ENCODE peak calls at places on chromosome 22, in eight cellular contexts. F, A, C, S, X, N, E and P are unnamed samples.

GRCh38 chr22:37661160-37661924 is 2.8 kb downstream of the PDXP start:
- DNase-seq in F (no peak), A (no peak), C (no peak), S (no peak), X (no peak), N (no peak), E (no peak), P (no peak)

GRCh38 chr22:48475661-48476345 is 1351.9 kb downstream of the BRD1 start:
- DNase-seq in F (no peak), A (no peak), C (no peak), S (no peak), X (no peak), N (no peak), E (no peak), P (peak)

GRCh38 chr22:47995718-47996117 is 1233.3 kb downstream of the TBC1D22A start:
- DNase-seq in F (no peak), A (no peak), C (no peak), S (no peak), X (peak), N (no peak), E (no peak), P (no peak)

GRCh38 chr22:46748948-46749681 is 11.1 kb upstream of the CERK start:
- DNase-seq in F (no peak), A (peak), C (no peak), S (no peak), X (no peak), N (no peak), E (peak), P (no peak)

GRCh38 chr22:43723816-43724215 is 88.3 kb downstream of the EFCAB6 start:
- DNase-seq in F (no peak), A (no peak), C (no peak), S (no peak), X (no peak), N (no peak), E (no peak), P (no peak)

GRCh38 chr22:38802671-38803121 is 8.8 kb upstream of the DNAL4 start:
- DNase-seq in F (peak), A (peak), C (peak), S (peak), X (no peak), N (peak), E (no peak), P (peak)

GRCh38 chr22:38554281-38554680 is 15.7 kb downstream of the DMC1 start:
- DNase-seq in F (no peak), A (no peak), C (no peak), S (no peak), X (no peak), N (no peak), E (no peak), P (no peak)

GRCh38 chr22:22886546-22886945 is 1.1 kb upstream of the IGLL5 start:
- DNase-seq in F (no peak), A (no peak), C (no peak), S (no peak), X (no peak), N (no peak), E (no peak), P (no peak)

GRCh38 chr22:17866127-17866526 is 91.9 kb upstream of the BID start:
- DNase-seq in F (no peak), A (no peak), C (no peak), S (no peak), X (no peak), N (no peak), E (no peak), P (no peak)

GRCh38 chr22:48863965-48864538 is 963.6 kb downstream of the BRD1 start:
- DNase-seq in F (no peak), A (peak), C (no peak), S (no peak), X (no peak), N (no peak), E (no peak), P (no peak)

GRCh38 chr22:37801946-37802309 is 5.8 kb upstream of the GCAT start:
- DNase-seq in F (no peak), A (no peak), C (no peak), S (no peak), X (no peak), N (no peak), E (no peak), P (no peak)

GRCh38 chr22:21455334-21456089 is 11.7 kb upstream of the TMEM191C start:
- DNase-seq in F (no peak), A (peak), C (no peak), S (peak), X (peak), N (no peak), E (no peak), P (no peak)

GRCh38 chr22:46085831-46086576 is 64.3 kb upstream of the PPARA start:
- DNase-seq in F (peak), A (peak), C (peak), S (peak), X (peak), N (peak), E (no peak), P (peak)

GRCh38 chr22:36733271-36733670 is 29.7 kb upstream of the CACNG2 start:
- DNase-seq in F (peak), A (peak), C (no peak), S (no peak), X (no peak), N (no peak), E (no peak), P (peak)

GRCh38 chr22:37632174-37633081 is 7.0 kb upstream of the SH3BP1 start:
- DNase-seq in F (no peak), A (no peak), C (no peak), S (no peak), X (no peak), N (no peak), E (no peak), P (no peak)

GRCh38 chr22:47801541-47802245 is 1039.2 kb downstream of the TBC1D22A start:
- DNase-seq in F (no peak), A (no peak), C (no peak), S (no peak), X (no peak), N (no peak), E (no peak), P (peak)

GRCh38 chr22:34067031-34067430 is 146.8 kb upstream of the LARGE1 start:
- DNase-seq in F (peak), A (no peak), C (no peak), S (no peak), X (no peak), N (no peak), E (no peak), P (no peak)

GRCh38 chr22:35997438-35997837 is 31.2 kb downstream of the RBFOX2 start:
- DNase-seq in F (no peak), A (no peak), C (no peak), S (no peak), X (no peak), N (no peak), E (peak), P (no peak)

GRCh38 chr22:23180301-23180892 is at the start of gene BCR:
- DNase-seq in F (peak), A (peak), C (peak), S (peak), X (peak), N (peak), E (peak), P (no peak)

GRCh38 chr22:49975543-49976389 is 15.2 kb downstream of the PIM3 start:
- DNase-seq in F (peak), A (peak), C (no peak), S (no peak), X (peak), N (peak), E (no peak), P (peak)

GRCh38 chr22:27475548-27475897 is 326.0 kb downstream of the MN1 start:
- DNase-seq in F (no peak), A (no peak), C (no peak), S (no peak), X (no peak), N (no peak), E (no peak), P (no peak)

DNA sequence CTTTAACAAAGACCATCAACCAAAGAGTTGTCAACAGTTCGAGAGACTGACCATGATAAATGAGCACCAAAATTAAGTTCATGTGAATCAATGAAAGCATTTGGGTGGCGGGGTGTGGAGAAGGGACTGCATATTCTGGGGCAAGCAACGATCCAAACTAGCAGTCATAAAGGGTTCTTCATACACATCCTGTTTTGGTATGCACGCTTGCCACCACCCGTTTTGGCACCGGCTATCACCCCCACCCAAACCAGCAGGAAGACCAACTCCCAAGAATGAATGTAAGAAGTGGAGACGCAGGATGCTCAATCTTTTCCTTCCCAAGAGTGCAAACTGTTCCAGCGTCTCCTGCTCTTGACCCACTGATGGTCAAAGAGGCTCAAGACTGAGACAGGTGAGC is 80.8 kb downstream of the SGSM3 start:
- DNase-seq in F (no peak), A (no peak), C (no peak), S (no peak), X (no peak), N (no peak), E (no peak), P (no peak)
- H3K4me3 ChIP-seq in F (no peak), A (no peak), C (no peak), S (no peak), X (no peak), N (no peak), E (no peak), P (no peak)

GRCh38 chr22:42316988-42317387 is 46.5 kb upstream of the TCF20 start:
- DNase-seq in F (peak), A (peak), C (no peak), S (peak), X (no peak), N (peak), E (no peak), P (no peak)
- TF ChIP-seq POLR2A in F (no peak), A (peak), C (no peak), S (peak), X (no peak), N (peak), E (no peak), P (no peak)

GRCh38 chr22:31944700-31945477 is 554 bp downstream of the YWHAH start:
- DNase-seq in F (peak), A (peak), C (no peak), S (peak), X (peak), N (peak), E (peak), P (no peak)
- TF ChIP-seq POLR2AphosphoS5 in F (no peak), A (no peak), C (no peak), S (no peak), X (peak), N (no peak), E (peak), P (no peak)

DNA sequence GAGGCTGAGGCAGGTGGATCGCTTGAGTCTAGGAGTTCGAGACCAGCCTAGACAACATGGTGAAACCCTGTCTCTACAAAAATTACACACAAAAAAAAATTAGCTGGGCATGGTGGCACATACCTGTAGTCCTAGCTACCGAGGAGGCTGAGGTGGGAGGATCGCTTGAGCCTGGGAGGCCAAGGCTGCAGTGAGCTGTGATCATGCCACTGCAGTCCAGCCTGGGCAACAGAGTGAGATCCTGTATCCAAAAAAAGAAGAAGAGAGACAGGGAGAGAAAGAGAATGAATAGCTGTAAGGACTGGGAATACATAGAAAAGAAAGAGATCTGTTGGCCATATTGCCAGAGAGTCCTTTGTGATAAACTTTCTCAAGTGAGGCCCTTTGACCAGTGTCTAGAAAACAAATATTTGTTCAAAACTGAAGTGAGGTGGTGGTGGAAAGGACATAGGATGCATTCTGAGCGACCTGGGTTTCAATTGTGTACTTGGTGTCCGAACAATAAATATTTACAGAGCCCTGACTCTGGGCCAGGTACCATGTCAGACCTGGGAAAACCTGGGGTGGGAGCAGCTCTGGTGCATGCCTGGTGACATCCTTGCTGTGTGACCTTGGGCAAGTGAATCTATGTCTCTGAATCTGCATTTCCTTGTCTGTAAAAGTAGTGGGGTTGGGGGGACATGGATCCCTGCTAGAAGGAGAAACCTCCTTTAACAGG is 89.6 kb upstream of the CRYBB3 start:
- DNase-seq in F (peak), A (no peak), C (no peak), S (peak), X (no peak), N (no peak), E (no peak), P (peak)
- H3K4me3 ChIP-seq in F (peak), A (no peak), C (no peak), S (no peak), X (no peak), N (no peak), E (no peak), P (peak)

GRCh38 chr22:19429950-19430889 is 1.3 kb downstream of the HIRA start:
- DNase-seq in F (peak), A (no peak), C (no peak), S (no peak), X (no peak), N (peak), E (peak), P (no peak)

GRCh38 chr22:19430890-19431541 is 517 bp downstream of the HIRA start:
- DNase-seq in F (peak), A (no peak), C (no peak), S (peak), X (no peak), N (peak), E (peak), P (no peak)

GRCh38 chr22:19431641-19432091 is at the start of gene HIRA:
- DNase-seq in F (peak), A (peak), C (peak), S (peak), X (peak), N (peak), E (peak), P (peak)

GRCh38 chr22:19434829-19435580 is 2.7 kb downstream of the MRPL40 start:
- DNase-seq in F (no peak), A (no peak), C (no peak), S (no peak), X (no peak), N (no peak), E (no peak), P (no peak)

DNA sequence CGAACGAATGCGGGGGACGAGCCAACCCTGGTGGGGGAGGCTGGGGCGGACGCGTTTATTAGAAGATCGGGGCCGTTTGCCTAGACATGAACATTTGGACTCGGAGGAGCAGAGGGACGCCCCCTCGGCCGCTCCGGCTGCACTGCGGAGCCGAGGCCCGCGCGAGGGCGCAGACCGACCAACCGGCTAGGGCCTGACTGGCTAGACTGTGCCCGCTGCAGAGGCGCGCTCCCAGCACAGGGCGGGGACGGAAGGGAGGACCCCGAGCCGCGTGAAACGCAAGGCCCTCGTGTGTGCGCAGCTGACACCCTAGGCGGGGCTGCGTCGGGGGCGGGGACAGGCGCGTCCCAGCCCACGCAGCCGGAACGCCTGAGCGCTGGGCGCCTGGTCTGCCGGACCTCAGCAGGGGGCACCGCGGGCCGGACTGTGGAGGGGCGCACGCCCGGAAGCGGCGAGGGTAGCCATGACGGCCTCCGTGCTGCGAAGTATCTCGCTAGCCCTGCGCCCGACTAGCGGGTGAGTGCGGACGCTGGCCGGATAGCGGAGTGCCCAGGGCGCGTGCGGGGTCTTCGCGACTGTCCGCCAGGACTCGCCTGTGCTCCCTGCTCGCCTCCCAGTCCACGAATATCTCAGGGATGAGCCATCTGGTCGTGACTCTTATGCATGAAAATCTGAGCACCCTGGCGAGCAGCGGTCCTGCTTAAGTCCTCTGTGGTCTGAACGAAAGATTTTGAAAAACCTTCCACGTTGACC is at the start of gene MRPL40:
- DNase-seq in F (peak), A (peak), C (peak), S (peak), X (peak), N (peak), E (peak), P (peak)
- TF ChIP-seq POLR2A in F (no peak), A (peak), C (peak), S (peak), X (peak), N (peak), E (peak), P (peak)